ENCODE peak calls at places on chromosome 1, in nine cellular contexts. K is HL-60; N is NB4; D is CD8-positive, alpha-beta T cell; C is fibroblast of pulmonary artery; H is H9; I is mammary epithelial cell; Y is colonic mucosa; W is fibroblast of the aortic adventitia. T is an unnamed sample.

GRCh38 chr1:78227705-78228260 is 182.0 kb downstream of the GIPC2 start:
- DNase-seq in C (no peak), I (no peak), W (no peak), Y (no peak), D (no peak), N (no peak), H (no peak), K (no peak), T (no peak)

GRCh38 chr1:14338509-14338908 is 260.0 kb upstream of the KAZN start:
- DNase-seq in K (no peak), I (no peak), C (no peak), H (no peak), Y (no peak), W (no peak), N (no peak), D (no peak), T (no peak)

GRCh38 chr1:99748419-99748818 is 18.0 kb downstream of the FRRS1 start:
- DNase-seq in I (no peak), K (no peak), H (no peak), C (no peak), N (no peak), Y (no peak), D (no peak), W (no peak), T (no peak)

GRCh38 chr1:221344693-221345092 is 397.2 kb downstream of the DUSP10 start:
- DNase-seq in W (peak; percentile 31), C (peak; percentile 4), K (no peak), N (no peak), D (no peak), H (no peak), Y (no peak), I (peak; percentile 2), T (no peak)

GRCh38 chr1:64246294-64246917 is 43.0 kb downstream of the UBE2U start:
- DNase-seq in K (no peak), Y (no peak), N (peak; percentile 45), D (no peak), W (peak; percentile 71), I (no peak), H (no peak), C (peak; percentile 66), T (no peak)

GRCh38 chr1:56927986-56928385 is 37.8 kb downstream of the C8B start:
- DNase-seq in C (no peak), Y (no peak), W (no peak), H (no peak), I (no peak), N (no peak), D (no peak), K (no peak), T (no peak)

GRCh38 chr1:147494998-147495580 is 46.2 kb upstream of the BCL9 start:
- DNase-seq in I (peak; percentile 51), Y (peak; percentile 74), C (peak; percentile 86), N (peak; percentile 68), D (peak; percentile 76), W (peak; percentile 88), H (peak; percentile 84), K (peak; percentile 51), T (peak; percentile 55)

GRCh38 chr1:66143661-66144060 is 351.0 kb downstream of the PDE4B start:
- DNase-seq in N (no peak), C (no peak), D (no peak), Y (no peak), H (no peak), W (no peak), I (no peak), K (no peak), T (no peak)

GRCh38 chr1:191432817-191433216 is 725.4 kb upstream of the RGS18 start:
- DNase-seq in W (no peak), C (no peak), Y (no peak), H (no peak), I (no peak), K (no peak), N (no peak), D (no peak), T (no peak)

GRCh38 chr1:20634594-20635084 is 1.4 kb downstream of the PINK1 start:
- DNase-seq in W (peak; percentile 39), H (peak; percentile 78), K (peak; percentile 56), I (peak; percentile 70), C (peak; percentile 39), N (peak; percentile 73), Y (peak; percentile 66), D (peak; percentile 44), T (no peak)

GRCh38 chr1:201377611-201378092 is at the start of gene TNNT2:
- DNase-seq in K (no peak), W (no peak), N (no peak), Y (no peak), D (no peak), C (no peak), I (no peak), H (no peak), T (no peak)

GRCh38 chr1:219651993-219652392 is 39.1 kb upstream of the ZC3H11B start:
- DNase-seq in N (no peak), D (no peak), K (no peak), I (no peak), C (no peak), Y (no peak), H (no peak), W (peak; percentile 76), T (no peak)

GRCh38 chr1:184745110-184745509 is 9.5 kb downstream of the EDEM3 start:
- DNase-seq in N (no peak), K (no peak), Y (no peak), W (no peak), I (no peak), D (no peak), H (no peak), C (peak; percentile 6), T (no peak)

GRCh38 chr1:244319283-244320132 is 132.2 kb downstream of the ADSS2 start:
- DNase-seq in C (peak; percentile 74), I (peak; percentile 87), N (peak; percentile 96), Y (no peak), K (peak; percentile 94), D (peak; percentile 62), W (peak; percentile 88), H (peak; percentile 2), T (no peak)

GRCh38 chr1:38102576-38102975 is 56.0 kb upstream of the POU3F1 start:
- DNase-seq in I (no peak), H (no peak), C (no peak), W (no peak), Y (no peak), N (no peak), K (no peak), D (no peak), T (no peak)

DNA sequence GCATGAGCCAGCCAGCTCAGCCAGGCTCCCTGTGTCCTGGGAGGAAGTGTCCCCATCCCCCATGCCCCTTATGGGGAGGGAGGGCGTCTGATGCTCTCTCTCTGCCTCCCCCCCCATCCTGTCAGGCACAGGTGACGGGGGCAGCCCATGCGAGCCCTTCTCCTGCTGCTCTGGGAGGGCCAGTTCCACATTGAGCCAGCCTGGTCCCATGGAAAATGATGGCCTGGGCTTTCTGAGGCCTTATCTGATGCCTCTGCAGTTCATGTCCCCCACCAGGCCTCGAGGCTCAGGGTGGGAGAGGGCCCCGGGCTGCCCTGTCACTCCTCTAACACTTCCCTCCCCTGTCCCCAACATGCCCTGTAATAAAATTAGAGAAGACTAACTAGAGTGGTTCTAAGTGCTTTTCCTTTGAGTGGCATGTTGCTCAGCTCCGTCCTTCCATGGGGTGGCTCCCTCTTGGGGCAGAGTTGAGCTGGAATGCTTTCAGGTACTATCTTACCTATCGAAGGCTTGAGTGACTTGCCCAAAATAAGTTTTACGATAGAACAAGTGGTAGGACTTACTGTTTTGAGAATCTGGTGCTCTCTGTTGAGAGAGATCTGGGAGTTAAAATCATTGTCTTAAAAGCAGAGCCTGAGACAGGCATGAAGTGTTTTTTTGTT is 1.8 kb upstream of the MTFR1L start:
- DNase-seq in Y (no peak), D (no peak), I (no peak), W (no peak), C (no peak), H (peak; percentile 61), K (no peak), N (no peak), T (no peak)
- TF ChIP-seq CTCF in Y (no peak), D (no peak), I (peak; percentile 45), W (no peak), C (no peak), H (peak; percentile 63), K (no peak), N (no peak), T (peak; percentile 40)

DNA sequence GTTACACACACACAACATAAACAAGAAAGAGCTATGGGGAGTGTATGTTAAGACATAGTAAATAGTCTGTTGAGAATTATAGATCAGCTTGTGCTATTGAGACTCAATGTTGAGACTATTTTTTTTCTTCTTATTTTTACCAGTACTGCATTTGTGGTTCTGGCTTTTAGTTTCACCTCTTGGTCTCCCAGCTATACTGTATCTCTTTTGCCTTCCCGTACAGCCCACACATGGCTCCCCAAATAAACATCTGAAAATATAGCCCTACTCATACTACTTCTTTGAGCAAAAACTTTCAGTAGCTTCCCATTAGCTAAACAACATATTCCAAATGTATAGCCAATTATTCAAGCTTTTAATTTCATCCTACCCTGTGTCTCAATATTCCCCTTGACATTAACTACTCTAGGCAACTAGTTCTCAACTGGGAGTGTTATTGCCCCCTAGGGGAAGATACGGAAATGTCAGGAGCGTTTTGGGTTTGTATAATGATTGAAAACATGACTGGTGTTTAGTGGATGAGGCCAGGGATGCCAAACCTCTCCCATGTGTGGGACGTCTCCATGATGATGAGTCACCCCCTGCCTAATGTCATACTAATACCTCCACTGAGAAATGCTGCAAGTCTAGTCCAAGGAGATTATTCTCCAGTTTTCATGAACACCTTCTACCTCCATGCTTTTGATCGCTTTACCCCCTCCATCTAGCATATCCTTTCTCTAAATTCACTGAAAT is 6.8 kb downstream of the RPE65 start:
- DNase-seq in D (no peak), C (peak; percentile 64), Y (peak; percentile 19), I (peak; percentile 81), K (peak; percentile 25), W (peak; percentile 67), N (peak; percentile 38), H (peak; percentile 35), T (peak; percentile 36)
- TF ChIP-seq CTCF in D (no peak), C (peak; percentile 90), Y (peak; percentile 46), I (peak; percentile 76), K (peak; percentile 51), W (peak; percentile 80), N (peak; percentile 68), H (peak; percentile 77), T (peak; percentile 74)

GRCh38 chr1:171126504-171126903 is 35.8 kb downstream of the FMO3 start:
- DNase-seq in I (no peak), C (peak; percentile 48), N (no peak), H (no peak), K (no peak), Y (no peak), D (no peak), W (peak; percentile 58), T (no peak)
- TF ChIP-seq CTCF in I (no peak), C (no peak), N (no peak), H (no peak), K (no peak), Y (no peak), D (no peak), W (no peak), T (no peak)

DNA sequence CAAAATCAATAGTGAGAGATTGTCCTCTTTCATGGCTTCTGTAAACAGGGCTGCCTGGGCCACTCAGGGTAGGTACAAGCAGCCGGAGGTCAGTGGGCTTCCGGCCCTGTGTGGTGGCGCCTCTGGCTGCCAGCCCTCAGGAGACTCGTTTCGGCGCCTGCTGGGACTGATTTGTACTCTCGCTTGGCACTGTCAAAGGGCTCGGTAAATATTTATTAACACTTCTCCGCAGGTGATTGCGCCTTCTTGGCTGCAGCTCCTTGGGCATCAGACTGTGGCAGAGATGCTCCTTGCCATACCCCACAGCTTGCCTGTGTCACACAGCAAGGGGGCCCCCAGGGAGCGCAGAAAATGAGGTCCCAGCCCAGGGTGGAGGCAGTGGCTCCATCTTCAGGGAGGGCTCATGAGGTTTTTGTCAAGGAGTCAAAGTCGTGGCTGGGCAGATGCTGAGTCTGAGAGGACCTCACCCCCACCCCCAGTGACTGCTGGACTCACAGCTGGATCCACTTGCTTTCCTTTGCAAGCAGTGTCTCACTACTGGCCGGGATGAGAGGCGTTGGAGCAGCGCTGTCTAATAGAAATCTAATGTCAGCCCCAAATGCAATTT is 262.5 kb downstream of the GRIK3 start:
- DNase-seq in K (no peak), W (no peak), C (no peak), N (no peak), I (no peak), D (no peak), Y (no peak), H (peak; percentile 56), T (no peak)
- TF ChIP-seq CTCF in K (no peak), W (no peak), C (no peak), N (no peak), I (no peak), D (no peak), Y (no peak), H (no peak), T (no peak)